ENCODE peak calls at places on chromosomes 13 and 19, in ten cellular contexts. D is A549, Z is spleen, A is body of pancreas, H is breast epithelium, K is Peyer's patch, U is HCT116, Y is GM12878, J is lower leg skin, N is IMR-90. F is an unnamed sample.

GRCh38 chr13:71864094-71864980 is 2.7 kb downstream of the DACH1 start:
- DNase-seq in D (no peak), Z (peak), A (peak), H (peak), K (peak), U (no peak), Y (no peak), J (no peak), N (no peak), F (no peak)

GRCh38 chr13:54361460-54361859 is 1332.8 kb downstream of the OLFM4 start:
- DNase-seq in D (no peak), Z (no peak), A (no peak), H (no peak), K (no peak), U (no peak), Y (no peak), J (no peak), N (no peak), F (no peak)

GRCh38 chr13:27276188-27276587 is 5.6 kb downstream of the RASL11A start:
- DNase-seq in D (no peak), Z (no peak), A (no peak), H (no peak), K (no peak), U (no peak), Y (no peak), J (no peak), N (peak), F (no peak)

GRCh38 chr19:23071087-23071511 is 45.7 kb upstream of the ZNF730 start:
- DNase-seq in D (no peak), Z (no peak), A (peak), H (peak), K (no peak), U (no peak), Y (no peak), J (no peak), N (peak), F (no peak)

GRCh38 chr13:40158218-40158617 is 502.8 kb downstream of the COG6 start:
- DNase-seq in D (no peak), Z (no peak), A (no peak), H (no peak), K (no peak), U (no peak), Y (no peak), J (no peak), N (no peak), F (no peak)

GRCh38 chr13:20822406-20822805 is 48.6 kb upstream of the EEF1AKMT1 start:
- DNase-seq in D (no peak), Z (no peak), A (no peak), H (no peak), K (no peak), U (no peak), Y (no peak), J (no peak), N (no peak), F (no peak)

GRCh38 chr13:20105161-20105689 is 55.6 kb downstream of the GJA3 start:
- DNase-seq in D (no peak), Z (no peak), A (no peak), H (no peak), K (no peak), U (no peak), Y (no peak), J (no peak), N (no peak), F (no peak)

GRCh38 chr19:57171551-57172081 is 4.3 kb upstream of the DUXA start:
- DNase-seq in D (peak), Z (peak), A (peak), H (peak), K (no peak), U (no peak), Y (no peak), J (no peak), N (peak), F (peak)

GRCh38 chr19:29583196-29584006 is 22.7 kb upstream of the POP4 start:
- DNase-seq in D (no peak), Z (no peak), A (no peak), H (no peak), K (no peak), U (no peak), Y (no peak), J (no peak), N (peak), F (no peak)

GRCh38 chr13:38979891-38980627 is 10.6 kb downstream of the STOML3 start:
- DNase-seq in D (no peak), Z (no peak), A (peak), H (no peak), K (no peak), U (no peak), Y (no peak), J (no peak), N (no peak), F (no peak)

GRCh38 chr19:50205681-50206138 is 2.3 kb downstream of the MYH14 start:
- DNase-seq in D (no peak), Z (no peak), A (peak), H (peak), K (peak), U (no peak), Y (no peak), J (no peak), N (no peak), F (no peak)

GRCh38 chr13:68697551-68697950 is 1410.1 kb upstream of the ATXN8OS start:
- DNase-seq in D (no peak), Z (no peak), A (no peak), H (no peak), K (no peak), U (no peak), Y (no peak), J (no peak), N (no peak), F (no peak)

GRCh38 chr13:59771272-59771671 is 392.5 kb downstream of the DIAPH3 start:
- DNase-seq in D (peak), Z (no peak), A (no peak), H (no peak), K (no peak), U (no peak), Y (no peak), J (no peak), N (peak), F (no peak)

GRCh38 chr19:16516923-16517610 is 20.9 kb downstream of the C19orf44 start:
- DNase-seq in D (no peak), Z (no peak), A (no peak), H (no peak), K (no peak), U (no peak), Y (no peak), J (no peak), N (no peak), F (no peak)

GRCh38 chr19:30744741-30745475 is 372.7 kb downstream of the ZNF536 start:
- DNase-seq in D (no peak), Z (no peak), A (no peak), H (no peak), K (no peak), U (no peak), Y (no peak), J (no peak), N (no peak), F (no peak)

GRCh38 chr19:13143135-13143534 is 7.0 kb downstream of the STX10 start:
- DNase-seq in D (no peak), Z (no peak), A (no peak), H (no peak), K (no peak), U (no peak), Y (no peak), J (no peak), N (peak), F (no peak)

GRCh38 chr19:16496613-16496983 is 404 bp downstream of the C19orf44 start:
- DNase-seq in D (no peak), Z (no peak), A (no peak), H (no peak), K (peak), U (no peak), Y (no peak), J (peak), N (peak), F (no peak)

GRCh38 chr19:46659151-46660007 is 1.6 kb downstream of the DACT3 start:
- DNase-seq in D (peak), Z (peak), A (no peak), H (no peak), K (no peak), U (no peak), Y (no peak), J (no peak), N (no peak), F (no peak)

GRCh38 chr19:46661735-46662592 is 982 bp upstream of the DACT3 start:
- DNase-seq in D (peak), Z (peak), A (peak), H (peak), K (peak), U (peak), Y (no peak), J (peak), N (peak), F (no peak)

GRCh38 chr19:46660601-46661019 is 372 bp downstream of the DACT3 start:
- DNase-seq in D (no peak), Z (no peak), A (no peak), H (peak), K (no peak), U (no peak), Y (no peak), J (no peak), N (no peak), F (no peak)

GRCh38 chr19:46660008-46660517 is 919 bp downstream of the DACT3 start:
- DNase-seq in D (no peak), Z (peak), A (peak), H (no peak), K (no peak), U (no peak), Y (no peak), J (no peak), N (no peak), F (no peak)

GRCh38 chr19:46661020-46661731 is at the start of gene DACT3:
- DNase-seq in D (peak), Z (peak), A (peak), H (peak), K (peak), U (peak), Y (peak), J (peak), N (peak), F (peak)
- TF ChIP-seq POLR2A in D (no peak), Z (no peak), A (no peak), H (no peak), K (no peak), U (no peak), Y (no peak), J (no peak), N (no peak), F (no peak)

GRCh38 chr19:48933382-48933932 is at the start of gene DHDH:
- DNase-seq in D (peak), Z (peak), A (peak), H (peak), K (peak), U (peak), Y (peak), J (peak), N (peak), F (peak)
- TF ChIP-seq POLR2A in D (peak), Z (no peak), A (no peak), H (no peak), K (peak), U (peak), Y (peak), J (no peak), N (no peak), F (no peak)

GRCh38 chr19:18415177-18415867 is 3.9 kb upstream of the SSBP4 start:
- DNase-seq in D (no peak), Z (peak), A (no peak), H (peak), K (peak), U (no peak), Y (no peak), J (peak), N (peak), F (no peak)
- TF ChIP-seq POLR2A in D (no peak), Z (no peak), A (no peak), H (no peak), K (no peak), U (peak), Y (no peak), J (no peak), N (no peak), F (no peak)

GRCh38 chr19:4120933-4121612 is 2.8 kb downstream of the MAP2K2 start:
- DNase-seq in D (no peak), Z (no peak), A (no peak), H (no peak), K (no peak), U (no peak), Y (no peak), J (no peak), N (no peak), F (no peak)

GRCh38 chr19:4121815-4122214 is 2.1 kb downstream of the MAP2K2 start:
- DNase-seq in D (no peak), Z (no peak), A (no peak), H (no peak), K (no peak), U (no peak), Y (no peak), J (no peak), N (no peak), F (no peak)

GRCh38 chr19:4122480-4122879 is 1.4 kb downstream of the MAP2K2 start:
- DNase-seq in D (no peak), Z (no peak), A (no peak), H (no peak), K (no peak), U (no peak), Y (no peak), J (no peak), N (no peak), F (no peak)

GRCh38 chr19:4124638-4125037 is 716 bp upstream of the MAP2K2 start:
- DNase-seq in D (no peak), Z (no peak), A (no peak), H (no peak), K (no peak), U (no peak), Y (no peak), J (no peak), N (no peak), F (no peak)

GRCh38 chr19:4123615-4124568 is at the start of gene MAP2K2:
- DNase-seq in D (peak), Z (peak), A (peak), H (peak), K (peak), U (peak), Y (peak), J (peak), N (peak), F (peak)
- TF ChIP-seq POLR2A in D (peak), Z (peak), A (no peak), H (peak), K (peak), U (peak), Y (peak), J (no peak), N (peak), F (peak)

DNA sequence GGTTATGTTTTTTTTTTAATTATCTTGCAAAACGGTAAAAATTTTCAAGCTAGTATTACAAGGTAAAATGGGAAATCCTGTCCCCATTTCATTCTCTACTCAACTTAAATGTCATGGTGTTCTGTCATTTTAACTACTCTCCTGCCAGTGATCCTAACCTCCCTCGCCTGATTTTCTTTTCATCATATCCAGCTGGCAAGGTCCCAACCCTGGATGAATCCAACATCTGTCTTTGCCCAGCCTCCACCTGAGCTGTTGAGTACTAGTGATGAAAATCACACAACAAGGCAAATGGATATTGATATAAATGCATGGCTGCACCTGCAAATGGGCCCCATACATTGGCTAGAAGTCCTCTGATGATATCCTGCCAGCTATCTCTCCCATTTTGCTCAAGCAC is 6.9 kb upstream of the CDK8 start:
- DNase-seq in D (no peak), Z (no peak), A (no peak), H (no peak), K (no peak), U (no peak), Y (no peak), J (no peak), N (no peak), F (no peak)
- TF ChIP-seq POLR2A in D (no peak), Z (no peak), A (no peak), H (no peak), K (no peak), U (no peak), Y (no peak), J (no peak), N (no peak), F (no peak)